ENCODE peak calls at places on chromosomes 12 and 14, in six cellular contexts. U, Y, T, J, R and P are unnamed samples.

GRCh38 chr12:61367281-61367785 is 892.9 kb upstream of the USP15 start:
- DNase-seq in Y (no peak), J (no peak), R (no peak), T (no peak), U (no peak), P (no peak)

GRCh38 chr12:92511776-92512175 is 191.0 kb upstream of the PLEKHG7 start:
- DNase-seq in Y (no peak), T (no peak), R (no peak), U (no peak), J (no peak), P (no peak)

GRCh38 chr12:101298426-101298825 is 18.5 kb downstream of the UTP20 start:
- DNase-seq in U (peak; percentile 84), R (no peak), J (no peak), Y (no peak), T (no peak), P (no peak)

GRCh38 chr12:53345486-53346195 is 9.5 kb upstream of the SP7 start:
- DNase-seq in T (no peak), U (peak; percentile 70), R (no peak), J (peak; percentile 35), Y (no peak), P (no peak)

GRCh38 chr12:102169922-102170698 is 27.5 kb downstream of the PMCH start:
- DNase-seq in Y (peak; percentile 20), T (no peak), U (peak; percentile 48), J (peak; percentile 8), R (no peak), P (no peak)

GRCh38 chr14:65961004-65961403 is 525.2 kb upstream of the CCDC196 start:
- DNase-seq in R (peak; percentile 12), J (peak; percentile 67), U (peak; percentile 63), Y (peak; percentile 58), T (no peak), P (no peak)

GRCh38 chr12:6828671-6829531 is 694 bp downstream of the P3H3 start:
- DNase-seq in U (peak; percentile 51), Y (peak; percentile 19), J (peak; percentile 63), R (no peak), T (no peak), P (no peak)

GRCh38 chr12:25653487-25654175 is 100.5 kb upstream of the LMNTD1 start:
- DNase-seq in U (no peak), Y (no peak), J (no peak), R (no peak), T (no peak), P (no peak)

GRCh38 chr12:124006582-124007170 is 33.7 kb downstream of the ZNF664 start:
- DNase-seq in T (no peak), Y (no peak), R (no peak), U (no peak), J (no peak), P (no peak)

GRCh38 chr12:25942709-25943108 is 15.8 kb upstream of the RASSF8 start:
- DNase-seq in J (no peak), R (no peak), T (no peak), U (no peak), Y (no peak), P (no peak)

GRCh38 chr12:95339086-95339788 is 121.6 kb downstream of the VEZT start:
- DNase-seq in J (no peak), T (no peak), Y (no peak), U (no peak), R (no peak), P (no peak)

GRCh38 chr14:71478542-71478941 is 453.7 kb upstream of the RGS6 start:
- DNase-seq in R (no peak), U (peak; percentile 49), J (no peak), T (no peak), Y (no peak), P (no peak)

GRCh38 chr14:94582199-94582750 is 1.0 kb downstream of the SERPINA5 start:
- DNase-seq in R (no peak), U (no peak), Y (no peak), T (no peak), J (no peak), P (no peak)

GRCh38 chr12:66679441-66680069 is 679 bp upstream of the GRIP1 start:
- DNase-seq in J (no peak), Y (no peak), U (no peak), T (no peak), R (no peak), P (no peak)

GRCh38 chr14:85532981-85533820 is 3.3 kb downstream of the FLRT2 start:
- DNase-seq in R (peak; percentile 26), Y (no peak), T (peak; percentile 80), J (peak; percentile 69), U (peak; percentile 92), P (no peak)

GRCh38 chr14:106875503-106875902 is 1349.1 kb downstream of the TMEM121 start:
- DNase-seq in U (no peak), J (no peak), R (no peak), Y (peak; percentile 56), T (no peak), P (no peak)

GRCh38 chr12:50050410-50051280 is 6.8 kb upstream of the ASIC1 start:
- DNase-seq in Y (no peak), T (peak; percentile 92), R (no peak), J (peak; percentile 49), U (peak; percentile 87), P (no peak)

GRCh38 chr12:112182499-112182898 is 57.1 kb downstream of the TRAFD1 start:
- DNase-seq in J (no peak), R (no peak), Y (no peak), T (no peak), U (no peak), P (no peak)

GRCh38 chr14:94839346-94839745 is 69.4 kb upstream of the GSC start:
- DNase-seq in J (no peak), R (no peak), T (no peak), Y (no peak), U (no peak), P (no peak)

GRCh38 chr14:30990766-30991165 is 34.7 kb upstream of the AP4S1 start:
- DNase-seq in T (no peak), J (no peak), U (no peak), R (no peak), Y (no peak), P (no peak)

GRCh38 chr12:120886194-120887018 is 17.8 kb downstream of the SPPL3 start:
- DNase-seq in Y (no peak), J (no peak), U (no peak), T (no peak), R (no peak), P (no peak)

GRCh38 chr14:55798400-55798799 is 218.4 kb downstream of the KTN1 start:
- DNase-seq in R (no peak), Y (no peak), U (no peak), J (no peak), T (no peak), P (no peak)

GRCh38 chr12:118714051-118714460 is 267.3 kb upstream of the SRRM4 start:
- DNase-seq in J (peak; percentile 60), T (no peak), R (peak; percentile 46), U (no peak), Y (peak; percentile 63), P (no peak)